ENCODE peak calls at places on chromosomes 12 and 14, in five cellular contexts. I is SK-N-SH, Z is colonic mucosa, X is cardiac muscle cell, M is left lung. W is an unnamed sample.

GRCh38 chr12:50283924-50284236 is 560 bp upstream of the LIMA1 start:
- DNase-seq in X (peak; percentile 2), I (no peak), Z (no peak), M (no peak), W (no peak)

GRCh38 chr14:72500234-72500838 is 393.6 kb downstream of the DPF3 start:
- DNase-seq in I (no peak), Z (no peak), X (no peak), M (no peak), W (no peak)

GRCh38 chr12:118357327-118358007 is 15.2 kb downstream of the TAOK3 start:
- DNase-seq in M (no peak), I (peak; percentile 42), Z (peak; percentile 71), X (no peak), W (no peak)

GRCh38 chr14:69652942-69653680 is 41.7 kb downstream of the SUSD6 start:
- DNase-seq in Z (peak; percentile 58), X (no peak), M (peak; percentile 47), I (no peak), W (no peak)

GRCh38 chr12:107632246-107632645 is 53.4 kb upstream of the PWP1 start:
- DNase-seq in Z (no peak), I (no peak), X (no peak), M (no peak), W (no peak)

GRCh38 chr14:81165188-81165587 is 55.6 kb downstream of the GTF2A1 start:
- DNase-seq in M (no peak), X (peak; percentile 7), I (no peak), Z (no peak), W (no peak)

GRCh38 chr14:100577321-100577985 is 9.8 kb downstream of the BEGAIN start:
- DNase-seq in M (no peak), X (no peak), I (peak; percentile 79), Z (no peak), W (peak; percentile 83)

GRCh38 chr14:38238881-38239280 is 17.0 kb downstream of the CLEC14A start:
- DNase-seq in I (no peak), M (no peak), X (no peak), Z (no peak), W (no peak)

GRCh38 chr14:77547512-77547911 is 48.9 kb upstream of the ISM2 start:
- DNase-seq in Z (no peak), M (no peak), I (no peak), X (no peak), W (no peak)
- TF ChIP-seq CTCF in Z (no peak), M (no peak), I (peak; percentile 38), X (peak; percentile 12), W (peak; percentile 48)

DNA sequence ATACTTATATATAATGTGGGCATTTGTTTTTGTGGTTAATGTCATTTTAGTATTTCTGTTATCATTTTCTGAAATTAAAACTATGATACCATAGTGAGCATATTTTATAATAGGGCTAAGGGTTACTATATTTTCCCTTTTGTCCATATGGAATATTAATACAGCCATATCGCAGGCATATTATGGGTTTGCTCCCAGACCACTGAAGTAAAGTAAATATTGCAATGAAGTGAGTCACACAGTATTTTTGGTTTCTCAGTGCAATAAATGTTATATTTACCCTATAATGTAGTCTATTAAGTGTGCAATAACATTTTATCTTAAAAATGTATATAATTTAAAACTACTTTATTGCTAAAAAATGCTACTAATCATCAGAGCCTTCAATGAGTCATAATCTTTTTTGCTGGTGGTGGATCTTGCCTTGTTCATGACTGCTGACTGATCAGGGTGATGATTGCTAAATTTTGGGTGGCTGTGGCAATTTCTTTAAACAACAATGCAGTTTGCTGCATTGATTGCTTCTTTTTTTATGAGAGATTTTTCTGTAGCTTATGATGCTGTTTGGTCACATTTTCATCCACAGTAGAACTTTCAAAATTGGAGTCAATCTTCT is 1044.5 kb upstream of the NOVA1 start:
- DNase-seq in X (no peak), M (no peak), Z (no peak), I (no peak), W (no peak)
- TF ChIP-seq CTCF in X (no peak), M (no peak), Z (no peak), I (no peak), W (no peak)

GRCh38 chr12:71900091-71900490 is 38.6 kb upstream of the TPH2 start:
- DNase-seq in Z (no peak), I (no peak), M (no peak), X (no peak), W (no peak)
- TF ChIP-seq CTCF in Z (no peak), I (peak; percentile 46), M (no peak), X (no peak), W (peak; percentile 70)

GRCh38 chr14:24761141-24761540 is 127.2 kb upstream of the GZMB start:
- DNase-seq in Z (no peak), X (no peak), I (no peak), M (no peak), W (no peak)
- TF ChIP-seq CTCF in Z (no peak), X (no peak), I (no peak), M (no peak), W (no peak)

GRCh38 chr12:46020768-46021167 is 30.4 kb upstream of the SCAF11 start:
- DNase-seq in I (no peak), M (no peak), Z (no peak), X (no peak), W (no peak)

GRCh38 chr12:46027172-46027571 is 36.8 kb upstream of the SCAF11 start:
- DNase-seq in X (no peak), Z (no peak), M (no peak), I (no peak), W (no peak)

DNA sequence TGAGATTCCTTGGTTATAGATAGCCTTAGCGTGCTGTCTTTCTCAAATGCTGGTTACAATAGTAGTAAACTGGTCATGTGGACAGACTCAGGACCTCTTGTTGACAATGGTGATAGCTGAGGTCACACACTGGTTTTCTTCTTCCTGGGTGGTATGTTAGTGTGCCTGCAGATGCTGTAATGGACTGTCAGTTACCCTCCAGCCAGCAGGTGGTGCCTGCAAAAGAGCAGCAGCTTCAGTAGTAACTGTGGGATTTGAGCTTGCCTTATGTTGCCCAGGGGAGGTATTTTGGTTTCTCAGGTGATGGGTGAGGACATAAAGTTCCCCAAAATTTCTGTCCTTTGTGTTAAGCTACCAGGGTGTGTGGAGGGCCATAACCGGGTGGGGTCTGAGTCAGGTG is 33.7 kb upstream of the SCAF11 start:
- DNase-seq in Z (no peak), M (no peak), I (no peak), X (no peak), W (no peak)
- TF ChIP-seq CTCF in Z (no peak), M (no peak), I (no peak), X (no peak), W (no peak)

GRCh38 chr14:53792909-53793308 is 163.7 kb downstream of the BMP4 start:
- DNase-seq in I (no peak), X (no peak), Z (no peak), M (no peak), W (no peak)
- TF ChIP-seq CTCF in I (no peak), X (no peak), Z (no peak), M (no peak), W (no peak)

GRCh38 chr12:56333679-56334489 is at the start of gene PAN2:
- DNase-seq in X (peak; percentile 95), M (peak; percentile 96), I (peak; percentile 93), Z (peak; percentile 96), W (peak; percentile 97)

GRCh38 chr12:56336361-56337167 is 2.1 kb upstream of the IL23A start:
- DNase-seq in Z (no peak), X (no peak), M (peak; percentile 58), I (no peak), W (no peak)

GRCh38 chr12:56333197-56333678 is 562 bp downstream of the PAN2 start:
- DNase-seq in Z (no peak), M (no peak), X (no peak), I (peak; percentile 52), W (no peak)

GRCh38 chr12:56332512-56333196 is 1.1 kb downstream of the PAN2 start:
- DNase-seq in M (no peak), I (no peak), Z (no peak), X (no peak), W (no peak)

GRCh38 chr12:56334490-56334793 is 642 bp upstream of the PAN2 start:
- DNase-seq in M (no peak), X (no peak), I (no peak), Z (no peak), W (no peak)
- TF ChIP-seq CTCF in M (no peak), X (no peak), I (no peak), Z (no peak), W (peak; percentile 48)